ENCODE peak calls at places on chromosomes 3 and 15, in seven cellular contexts. One of them, this sample, is unnamed.

GRCh38 chr3:126131881-126132750 is 48.2 kb upstream of the SLC41A3 start:
- DNase-seq in AG09309: no peak
- DNase-seq in astrocyte: no peak
- DNase-seq in mucosa of descending colon: peak; percentile 6
- DNase-seq in effector memory CD4-positive, alpha-beta T cell: no peak
- DNase-seq in BE2C: no peak
- DNase-seq in choroid plexus epithelial cell: no peak
- DNase-seq in this sample: no peak

GRCh38 chr3:78368576-78369345 is 1328.9 kb downstream of the ROBO2 start:
- DNase-seq in AG09309: no peak
- DNase-seq in astrocyte: no peak
- DNase-seq in mucosa of descending colon: no peak
- DNase-seq in effector memory CD4-positive, alpha-beta T cell: no peak
- DNase-seq in BE2C: no peak
- DNase-seq in choroid plexus epithelial cell: no peak
- DNase-seq in this sample: no peak

GRCh38 chr15:58066042-58066867 is 744 bp upstream of the ALDH1A2 start:
- DNase-seq in AG09309: no peak
- DNase-seq in astrocyte: no peak
- DNase-seq in mucosa of descending colon: peak; percentile 82
- DNase-seq in effector memory CD4-positive, alpha-beta T cell: no peak
- DNase-seq in BE2C: peak; percentile 83
- DNase-seq in choroid plexus epithelial cell: peak; percentile 52
- DNase-seq in this sample: peak; percentile 0

GRCh38 chr3:148223266-148223665 is 474.4 kb upstream of the AGTR1 start:
- DNase-seq in AG09309: peak; percentile 20
- DNase-seq in astrocyte: peak; percentile 25
- DNase-seq in mucosa of descending colon: no peak
- DNase-seq in effector memory CD4-positive, alpha-beta T cell: no peak
- DNase-seq in BE2C: no peak
- DNase-seq in choroid plexus epithelial cell: peak; percentile 68
- DNase-seq in this sample: no peak

GRCh38 chr15:87572381-87572780 is 684.2 kb downstream of the NTRK3 start:
- DNase-seq in AG09309: no peak
- DNase-seq in astrocyte: peak; percentile 15
- DNase-seq in mucosa of descending colon: no peak
- DNase-seq in effector memory CD4-positive, alpha-beta T cell: no peak
- DNase-seq in BE2C: no peak
- DNase-seq in choroid plexus epithelial cell: no peak
- DNase-seq in this sample: no peak

GRCh38 chr3:186411994-186412393 is 50.0 kb upstream of the DGKG start:
- DNase-seq in AG09309: no peak
- DNase-seq in astrocyte: no peak
- DNase-seq in mucosa of descending colon: no peak
- DNase-seq in effector memory CD4-positive, alpha-beta T cell: no peak
- DNase-seq in BE2C: no peak
- DNase-seq in choroid plexus epithelial cell: no peak
- DNase-seq in this sample: no peak

GRCh38 chr3:107268461-107268860 is 108.8 kb upstream of the CCDC54 start:
- DNase-seq in AG09309: no peak
- DNase-seq in astrocyte: no peak
- DNase-seq in mucosa of descending colon: no peak
- DNase-seq in effector memory CD4-positive, alpha-beta T cell: no peak
- DNase-seq in BE2C: no peak
- DNase-seq in choroid plexus epithelial cell: no peak
- DNase-seq in this sample: no peak

GRCh38 chr15:101084801-101085200 is 165.6 kb downstream of the LRRK1 start:
- DNase-seq in AG09309: no peak
- DNase-seq in astrocyte: no peak
- DNase-seq in mucosa of descending colon: no peak
- DNase-seq in effector memory CD4-positive, alpha-beta T cell: no peak
- DNase-seq in BE2C: no peak
- DNase-seq in choroid plexus epithelial cell: no peak
- DNase-seq in this sample: no peak

GRCh38 chr3:142124243-142124642 is 25.1 kb downstream of the TFDP2 start:
- DNase-seq in AG09309: no peak
- DNase-seq in astrocyte: no peak
- DNase-seq in mucosa of descending colon: no peak
- DNase-seq in effector memory CD4-positive, alpha-beta T cell: no peak
- DNase-seq in BE2C: no peak
- DNase-seq in choroid plexus epithelial cell: no peak
- DNase-seq in this sample: no peak

GRCh38 chr15:66885281-66885915 is 180.0 kb upstream of the SMAD3 start:
- DNase-seq in AG09309: no peak
- DNase-seq in astrocyte: no peak
- DNase-seq in mucosa of descending colon: no peak
- DNase-seq in effector memory CD4-positive, alpha-beta T cell: no peak
- DNase-seq in BE2C: no peak
- DNase-seq in choroid plexus epithelial cell: no peak
- DNase-seq in this sample: no peak

GRCh38 chr3:142152349-142152748 is 3.0 kb upstream of the TFDP2 start:
- DNase-seq in AG09309: no peak
- DNase-seq in astrocyte: no peak
- DNase-seq in mucosa of descending colon: no peak
- DNase-seq in effector memory CD4-positive, alpha-beta T cell: no peak
- DNase-seq in BE2C: peak; percentile 18
- DNase-seq in choroid plexus epithelial cell: no peak
- DNase-seq in this sample: no peak

GRCh38 chr3:161042023-161042501 is 63.1 kb downstream of the B3GALNT1 start:
- DNase-seq in AG09309: no peak
- DNase-seq in astrocyte: peak; percentile 86
- DNase-seq in mucosa of descending colon: no peak
- DNase-seq in effector memory CD4-positive, alpha-beta T cell: no peak
- DNase-seq in BE2C: no peak
- DNase-seq in choroid plexus epithelial cell: peak; percentile 40
- DNase-seq in this sample: no peak

GRCh38 chr15:76195506-76196285 is 115.6 kb downstream of the ETFA start:
- DNase-seq in AG09309: no peak
- DNase-seq in astrocyte: no peak
- DNase-seq in mucosa of descending colon: peak; percentile 15
- DNase-seq in effector memory CD4-positive, alpha-beta T cell: no peak
- DNase-seq in BE2C: no peak
- DNase-seq in choroid plexus epithelial cell: no peak
- DNase-seq in this sample: no peak

GRCh38 chr3:30631237-30631961 is 25.0 kb downstream of the TGFBR2 start:
- DNase-seq in AG09309: no peak
- DNase-seq in astrocyte: peak; percentile 58
- DNase-seq in mucosa of descending colon: peak; percentile 33
- DNase-seq in effector memory CD4-positive, alpha-beta T cell: peak; percentile 13
- DNase-seq in BE2C: no peak
- DNase-seq in choroid plexus epithelial cell: peak; percentile 93
- DNase-seq in this sample: no peak

GRCh38 chr3:55750525-55750924 is 263.4 kb upstream of the WNT5A start:
- DNase-seq in AG09309: peak; percentile 95
- DNase-seq in astrocyte: peak; percentile 95
- DNase-seq in mucosa of descending colon: peak; percentile 24
- DNase-seq in effector memory CD4-positive, alpha-beta T cell: no peak
- DNase-seq in BE2C: no peak
- DNase-seq in choroid plexus epithelial cell: peak; percentile 86
- DNase-seq in this sample: no peak

GRCh38 chr15:80556694-80557367 is 138.3 kb upstream of the ABHD17C start:
- DNase-seq in AG09309: no peak
- DNase-seq in astrocyte: peak; percentile 45
- DNase-seq in mucosa of descending colon: no peak
- DNase-seq in effector memory CD4-positive, alpha-beta T cell: no peak
- DNase-seq in BE2C: no peak
- DNase-seq in choroid plexus epithelial cell: no peak
- DNase-seq in this sample: no peak

GRCh38 chr3:171385086-171385485 is 75.1 kb downstream of the TNIK start:
- DNase-seq in AG09309: no peak
- DNase-seq in astrocyte: no peak
- DNase-seq in mucosa of descending colon: no peak
- DNase-seq in effector memory CD4-positive, alpha-beta T cell: no peak
- DNase-seq in BE2C: no peak
- DNase-seq in choroid plexus epithelial cell: no peak
- DNase-seq in this sample: no peak

GRCh38 chr3:51982352-51982837 is 940 bp upstream of the ACY1 start:
- DNase-seq in AG09309: no peak
- DNase-seq in astrocyte: no peak
- DNase-seq in mucosa of descending colon: peak; percentile 83
- DNase-seq in effector memory CD4-positive, alpha-beta T cell: no peak
- DNase-seq in BE2C: peak; percentile 40
- DNase-seq in choroid plexus epithelial cell: no peak
- DNase-seq in this sample: no peak

GRCh38 chr3:15327941-15328340 is 4.4 kb downstream of the SH3BP5 start:
- DNase-seq in AG09309: no peak
- DNase-seq in astrocyte: peak; percentile 39
- DNase-seq in mucosa of descending colon: no peak
- DNase-seq in effector memory CD4-positive, alpha-beta T cell: peak; percentile 12
- DNase-seq in BE2C: no peak
- DNase-seq in choroid plexus epithelial cell: no peak
- DNase-seq in this sample: no peak

GRCh38 chr3:56351496-56351895 is 116.8 kb downstream of the ERC2 start:
- DNase-seq in AG09309: no peak
- DNase-seq in astrocyte: no peak
- DNase-seq in mucosa of descending colon: no peak
- DNase-seq in effector memory CD4-positive, alpha-beta T cell: no peak
- DNase-seq in BE2C: no peak
- DNase-seq in choroid plexus epithelial cell: no peak
- DNase-seq in this sample: no peak

GRCh38 chr15:80072285-80072684 is 12.8 kb downstream of the ZFAND6 start:
- DNase-seq in AG09309: peak; percentile 50
- DNase-seq in astrocyte: peak; percentile 90
- DNase-seq in mucosa of descending colon: no peak
- DNase-seq in effector memory CD4-positive, alpha-beta T cell: no peak
- DNase-seq in BE2C: peak; percentile 16
- DNase-seq in choroid plexus epithelial cell: peak; percentile 94
- DNase-seq in this sample: peak; percentile 77

GRCh38 chr15:69093127-69093526 is 67.3 kb upstream of the GLCE start:
- DNase-seq in AG09309: no peak
- DNase-seq in astrocyte: peak; percentile 10
- DNase-seq in mucosa of descending colon: no peak
- DNase-seq in effector memory CD4-positive, alpha-beta T cell: no peak
- DNase-seq in BE2C: peak; percentile 28
- DNase-seq in choroid plexus epithelial cell: peak; percentile 71
- DNase-seq in this sample: no peak

GRCh38 chr3:108202080-108202479 is 20.1 kb downstream of the IFT57 start:
- DNase-seq in AG09309: peak; percentile 56
- DNase-seq in astrocyte: peak; percentile 71
- DNase-seq in mucosa of descending colon: no peak
- DNase-seq in effector memory CD4-positive, alpha-beta T cell: no peak
- DNase-seq in BE2C: no peak
- DNase-seq in choroid plexus epithelial cell: no peak
- DNase-seq in this sample: no peak

GRCh38 chr3:82676356-82677026 is 915.0 kb upstream of the GBE1 start:
- DNase-seq in AG09309: no peak
- DNase-seq in astrocyte: peak; percentile 26
- DNase-seq in mucosa of descending colon: no peak
- DNase-seq in effector memory CD4-positive, alpha-beta T cell: no peak
- DNase-seq in BE2C: no peak
- DNase-seq in choroid plexus epithelial cell: peak; percentile 16
- DNase-seq in this sample: no peak

GRCh38 chr3:67647390-67647878 is 7.0 kb downstream of the SUCLG2 start:
- DNase-seq in AG09309: peak; percentile 92
- DNase-seq in astrocyte: peak; percentile 99
- DNase-seq in mucosa of descending colon: peak; percentile 34
- DNase-seq in effector memory CD4-positive, alpha-beta T cell: no peak
- DNase-seq in BE2C: no peak
- DNase-seq in choroid plexus epithelial cell: peak; percentile 99
- DNase-seq in this sample: no peak

This sample was measured in NCI-H1048.